ENCODE peak calls at places on chromosomes 6 and 20, in nine cellular contexts. O, Y, U, Z, C, T, B, K and Q are unnamed samples. For H3K27me3, the result is how much of the 10 kb centered on the place peaks cover.

GRCh38 chr6:112717401-112717800 is 370.3 kb downstream of the RFPL4B start:
- DNase-seq in C (no peak), U (no peak), T (peak), O (no peak), Z (no peak), K (no peak), Y (no peak), B (no peak), Q (no peak)

GRCh38 chr6:107641500-107641931 is 151.6 kb downstream of the SOBP start:
- DNase-seq in O (peak), U (no peak), B (no peak), K (peak), T (no peak), Z (no peak), C (peak), Y (no peak), Q (no peak)

GRCh38 chr6:73032586-73032985 is 192.7 kb downstream of the KHDC1L start:
- DNase-seq in O (no peak), Y (no peak), B (no peak), T (peak), Z (no peak), C (no peak), U (no peak), K (no peak), Q (no peak)

GRCh38 chr20:36308986-36309385 is 2.8 kb downstream of the DLGAP4 start:
- DNase-seq in T (no peak), O (no peak), B (no peak), Z (no peak), Y (peak), U (no peak), K (no peak), C (no peak), Q (peak)

GRCh38 chr6:83514877-83515466 is 2.6 kb downstream of the PRSS35 start:
- DNase-seq in B (no peak), Y (no peak), T (peak), C (no peak), U (no peak), O (no peak), Z (peak), K (no peak), Q (peak)

GRCh38 chr6:92777146-92777740 is 642.1 kb downstream of the EPHA7 start:
- DNase-seq in B (no peak), C (no peak), O (no peak), U (no peak), K (no peak), Y (no peak), Z (no peak), T (peak), Q (peak)

GRCh38 chr6:219641-220198 is 72.6 kb upstream of the DUSP22 start:
- DNase-seq in C (peak), Z (peak), Y (peak), O (no peak), U (peak), T (peak), B (no peak), K (peak), Q (no peak)

GRCh38 chr20:43102394-43102793 is 87.3 kb downstream of the PTPRT start:
- DNase-seq in O (no peak), K (no peak), Y (no peak), Z (no peak), B (no peak), C (no peak), U (no peak), T (no peak), Q (no peak)

GRCh38 chr6:7418238-7418905 is 28.8 kb downstream of the RIOK1 start:
- DNase-seq in K (no peak), B (peak), O (no peak), T (no peak), Y (no peak), Z (no peak), C (no peak), U (no peak), Q (peak)

GRCh38 chr6:169799474-169799926 is 48.1 kb downstream of the ERMARD start:
- DNase-seq in B (no peak), O (no peak), T (no peak), C (no peak), Z (no peak), U (no peak), Y (no peak), K (no peak), Q (peak)

GRCh38 chr6:127342296-127342945 is 988 bp downstream of the ECHDC1 start:
- DNase-seq in O (no peak), T (peak), Y (no peak), K (no peak), U (no peak), Z (no peak), B (no peak), C (no peak), Q (peak)

GRCh38 chr20:61311656-61312387 is 59.8 kb downstream of the CDH4 start:
- DNase-seq in C (no peak), Y (no peak), Z (no peak), O (no peak), T (no peak), K (no peak), U (no peak), B (no peak), Q (no peak)

GRCh38 chr6:7541175-7542064 is at the start of gene DSP:
- DNase-seq in O (peak), T (peak), B (peak), Z (no peak), C (peak), U (no peak), Y (no peak), K (no peak), Q (peak)

GRCh38 chr6:84103029-84103428 is 69.5 kb downstream of the MRAP2 start:
- DNase-seq in B (no peak), O (no peak), C (no peak), K (no peak), U (no peak), Y (no peak), T (peak), Z (no peak), Q (no peak)

GRCh38 chr6:164842085-164842484 is 467.3 kb downstream of the C6orf118 start:
- DNase-seq in T (no peak), C (no peak), Z (no peak), K (no peak), Y (no peak), B (no peak), O (no peak), U (no peak), Q (no peak)

GRCh38 chr6:37971711-37972410 is 152.3 kb downstream of the ZFAND3 start:
- DNase-seq in T (no peak), K (no peak), Y (no peak), C (peak), B (no peak), O (no peak), U (no peak), Z (no peak), Q (no peak)

GRCh38 chr20:34872604-34873224 is at the start of gene GGT7:
- DNase-seq in K (peak), T (peak), O (peak), B (peak), C (peak), U (peak), Y (peak), Z (peak), Q (peak)

GRCh38 chr6:82365011-82365751 is 1.6 kb downstream of the TPBG start:
- DNase-seq in O (peak), K (no peak), T (peak), C (no peak), U (no peak), Y (no peak), Z (no peak), B (peak), Q (no peak)

GRCh38 chr6:28940859-28941680 is 17.3 kb upstream of the TRIM27 start:
- DNase-seq in O (peak), K (peak), T (peak), U (peak), C (peak), Y (peak), Z (peak), B (no peak), Q (peak)

GRCh38 chr6:144647406-144647964 is 362.4 kb downstream of the UTRN start:
- DNase-seq in K (no peak), U (no peak), C (no peak), Z (no peak), O (no peak), T (peak), Y (no peak), B (no peak), Q (no peak)

GRCh38 chr6:5537967-5538366 is 276.7 kb downstream of the FARS2 start:
- DNase-seq in B (no peak), U (no peak), K (no peak), O (no peak), Y (no peak), C (no peak), Z (no peak), T (peak), Q (no peak)

GRCh38 chr20:25508083-25508770 is 77.1 kb downstream of the NINL start:
- DNase-seq in U (no peak), O (peak), T (peak), Y (no peak), C (no peak), B (no peak), Z (no peak), K (no peak), Q (no peak)

GRCh38 chr6:40356242-40356910 is 230.8 kb downstream of the LRFN2 start:
- DNase-seq in Y (no peak), B (no peak), Z (no peak), T (peak), O (no peak), C (no peak), U (no peak), K (no peak), Q (no peak)

GRCh38 chr20:7269452-7269851 is 502.0 kb downstream of the BMP2 start:
- DNase-seq in B (no peak), U (no peak), Y (no peak), O (no peak), Z (no peak), T (no peak), K (no peak), C (no peak), Q (no peak)

GRCh38 chr20:37596890-37597539 is 69.3 kb upstream of the BLCAP start:
- DNase-seq in K (no peak), Z (no peak), T (no peak), Y (no peak), O (no peak), B (no peak), C (no peak), U (no peak), Q (no peak)

GRCh38 chr6:22353036-22353560 is 56.3 kb upstream of the PRL start:
- DNase-seq in K (no peak), U (no peak), T (no peak), Y (no peak), C (no peak), B (no peak), O (no peak), Z (no peak), Q (no peak)

GRCh38 chr6:14273196-14273595 is 155.6 kb downstream of the CD83 start:
- DNase-seq in B (no peak), T (no peak), U (no peak), C (no peak), Z (no peak), K (no peak), O (no peak), Y (no peak), Q (no peak)

GRCh38 chr20:10622657-10623418 is 51.0 kb downstream of the JAG1 start:
- DNase-seq in B (no peak), T (peak), C (peak), Y (peak), K (no peak), U (no peak), Z (no peak), O (no peak), Q (no peak)

GRCh38 chr6:11358904-11359840 is 126.7 kb upstream of the NEDD9 start:
- DNase-seq in T (no peak), C (no peak), O (no peak), Y (no peak), Z (no peak), U (no peak), K (no peak), B (no peak), Q (no peak)

GRCh38 chr6:24766685-24767462 is 7.9 kb upstream of the GMNN start:
- DNase-seq in Z (no peak), K (no peak), B (no peak), O (no peak), U (no peak), C (no peak), T (peak), Y (no peak), Q (no peak)

GRCh38 chr20:62676976-62677375 is 31.7 kb upstream of the NTSR1 start:
- DNase-seq in O (no peak), U (no peak), Y (no peak), C (no peak), B (no peak), K (no peak), Z (peak), T (no peak), Q (no peak)

GRCh38 chr6:13711384-13711725 is 280 bp downstream of the RANBP9 start:
- DNase-seq in Y (no peak), C (no peak), K (no peak), T (peak), Z (peak), U (no peak), O (no peak), B (no peak), Q (no peak)

GRCh38 chr6:35603326-35604202 is 85.2 kb downstream of the FKBP5 start:
- DNase-seq in T (peak), O (no peak), K (peak), C (no peak), Y (no peak), B (no peak), Z (no peak), U (no peak), Q (no peak)

GRCh38 chr20:48339986-48340884 is 487.6 kb downstream of the PREX1 start:
- DNase-seq in Y (no peak), Z (peak), T (no peak), C (no peak), B (no peak), O (no peak), K (no peak), U (no peak), Q (no peak)

GRCh38 chr6:35302604-35303218 is 5.1 kb downstream of the DEF6 start:
- DNase-seq in T (peak), K (peak), O (no peak), Z (peak), C (peak), Y (peak), U (peak), B (no peak), Q (no peak)

GRCh38 chr20:3670511-3670910 is 7.3 kb upstream of the GFRA4 start:
- DNase-seq in O (no peak), Y (no peak), K (no peak), Z (no peak), U (no peak), B (no peak), T (no peak), C (no peak), Q (peak)
- H3K27me3 ChIP-seq in O (under half), Y (under half), K (under half), Z (half or more), U (under half), B (under half), T (under half), C (half or more), Q (under half)

GRCh38 chr6:131949909-131950766 is 1.0 kb downstream of the CCN2 start:
- DNase-seq in Y (peak), Z (no peak), O (peak), K (peak), T (peak), B (peak), C (peak), U (peak), Q (peak)
- TF ChIP-seq CTCF in Y (peak), Z (no peak), O (no peak), K (peak), T (peak), B (peak), C (peak), U (peak), Q (peak)

GRCh38 chr6:79927758-79928157 is 19.6 kb downstream of the ELOVL4 start:
- DNase-seq in B (no peak), Y (no peak), Z (no peak), U (no peak), K (no peak), T (no peak), O (no peak), C (no peak), Q (no peak)

DNA sequence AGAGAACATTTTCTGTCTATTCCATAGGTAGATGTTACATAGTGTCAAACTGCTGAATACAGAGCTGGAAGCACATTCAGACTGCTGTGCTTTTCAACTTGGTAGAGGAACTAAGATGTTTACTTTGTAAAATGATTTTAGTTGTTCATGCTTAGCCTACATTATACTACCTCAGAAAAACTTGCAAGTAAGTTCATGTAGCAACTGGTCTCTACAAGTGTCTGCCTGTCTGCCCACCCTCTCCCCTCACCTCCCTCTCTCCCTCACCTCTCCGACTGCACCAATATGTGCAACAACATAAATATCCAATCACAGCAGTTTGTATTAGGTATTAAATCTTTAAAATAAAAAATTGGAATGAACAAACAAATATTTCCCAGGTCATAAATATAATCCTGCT is 25.3 kb downstream of the ELOVL4 start:
- DNase-seq in O (no peak), Y (no peak), B (no peak), C (no peak), U (no peak), T (no peak), Z (no peak), K (no peak), Q (no peak)
- H3K4me3 ChIP-seq in O (no peak), Y (no peak), B (no peak), C (no peak), U (no peak), T (no peak), Z (no peak), K (no peak), Q (no peak)

GRCh38 chr6:133894369-133894768 is 5.5 kb downstream of the TCF21 start:
- DNase-seq in Z (no peak), K (no peak), O (no peak), T (no peak), B (no peak), C (no peak), U (no peak), Y (no peak), Q (no peak)
- H3K27me3 ChIP-seq in Z (half or more), K (under half), O (under half), T (under half), B (under half), C (half or more), U (under half), Y (half or more), Q (under half)

GRCh38 chr20:9572690-9573089 is 58.3 kb downstream of the LAMP5 start:
- DNase-seq in B (no peak), T (no peak), O (no peak), C (no peak), K (no peak), U (no peak), Y (no peak), Z (no peak), Q (no peak)
- TF ChIP-seq CTCF in B (no peak), T (no peak), O (no peak), C (no peak), K (no peak), U (no peak), Y (no peak), Z (no peak), Q (no peak)

GRCh38 chr20:63844384-63845025 is 13.4 kb upstream of the ZBTB46 start:
- DNase-seq in O (no peak), Y (no peak), K (no peak), Z (no peak), B (no peak), C (no peak), T (no peak), U (no peak), Q (no peak)

GRCh38 chr20:63846128-63846771 is 15.0 kb upstream of the ABHD16B start:
- DNase-seq in Z (no peak), T (peak), C (peak), B (no peak), K (peak), O (no peak), Y (no peak), U (no peak), Q (peak)

GRCh38 chr20:63843222-63843621 is 12.2 kb upstream of the ZBTB46 start:
- DNase-seq in T (no peak), Z (no peak), Y (no peak), O (no peak), U (no peak), B (no peak), C (no peak), K (no peak), Q (peak)

GRCh38 chr20:63842258-63842657 is 11.2 kb upstream of the ZBTB46 start:
- DNase-seq in K (no peak), U (no peak), C (no peak), B (no peak), Y (no peak), T (no peak), Z (no peak), O (no peak), Q (no peak)

GRCh38 chr20:63843778-63844177 is 12.7 kb upstream of the ZBTB46 start:
- DNase-seq in T (no peak), U (no peak), B (no peak), C (no peak), O (no peak), Y (no peak), K (no peak), Z (no peak), Q (peak)
- H3K4me3 ChIP-seq in T (no peak), U (no peak), B (no peak), C (no peak), O (no peak), Y (no peak), K (no peak), Z (no peak), Q (no peak)